ENCODE peak calls at places on chromosomes 3 and 15, in five cellular contexts. Z is A549, I is ovary, S is upper lobe of left lung, N is transverse colon. F is an unnamed sample.

GRCh38 chr15:92879949-92880725 is 20.0 kb upstream of the CHD2 start:
- DNase-seq in Z (no peak), N (no peak), I (no peak), S (no peak), F (no peak)

GRCh38 chr15:84905016-84905916 is 20.8 kb downstream of the SLC28A1 start:
- DNase-seq in Z (no peak), I (no peak), N (no peak), S (no peak), F (no peak)

GRCh38 chr15:45343258-45343860 is 35.0 kb downstream of the GATM start:
- DNase-seq in N (no peak), I (no peak), S (no peak), Z (no peak), F (no peak)

GRCh38 chr3:9600597-9600996 is 47.0 kb upstream of the LHFPL4 start:
- DNase-seq in I (peak), S (peak), Z (no peak), N (peak), F (no peak)

GRCh38 chr3:16179771-16180736 is 5.6 kb downstream of the GALNT15 start:
- DNase-seq in S (no peak), N (no peak), Z (no peak), I (no peak), F (no peak)

GRCh38 chr15:31254431-31255175 is 72.0 kb upstream of the KLF13 start:
- DNase-seq in Z (no peak), N (peak), S (no peak), I (no peak), F (no peak)

GRCh38 chr15:78065284-78065872 is 12.1 kb downstream of the TBC1D2B start:
- DNase-seq in S (peak), Z (no peak), I (peak), N (peak), F (peak)

GRCh38 chr15:100191161-100191560 is 150.6 kb downstream of the ADAMTS17 start:
- DNase-seq in Z (no peak), S (no peak), I (no peak), N (no peak), F (peak)

GRCh38 chr15:44738340-44738984 is 2.1 kb downstream of the TRIM69 start:
- DNase-seq in S (no peak), N (no peak), Z (peak), I (no peak), F (no peak)

GRCh38 chr3:65472501-65472900 is 566.2 kb downstream of the MAGI1 start:
- DNase-seq in Z (no peak), I (no peak), N (no peak), S (no peak), F (no peak)

GRCh38 chr3:8324727-8325126 is 176.9 kb upstream of the LMCD1 start:
- DNase-seq in Z (peak), S (no peak), N (peak), I (no peak), F (no peak)

GRCh38 chr3:29453278-29453961 is 172.5 kb downstream of the RBMS3 start:
- DNase-seq in N (peak), I (no peak), Z (no peak), S (no peak), F (no peak)

GRCh38 chr15:89665449-89666146 is 10.3 kb upstream of the KIF7 start:
- DNase-seq in N (peak), Z (peak), S (peak), I (peak), F (no peak)

GRCh38 chr3:21544076-21544462 is 206.9 kb downstream of the ZNF385D start:
- DNase-seq in I (no peak), Z (no peak), N (no peak), S (no peak), F (no peak)

GRCh38 chr3:47611577-47611976 is 32.9 kb upstream of the CSPG5 start:
- DNase-seq in N (no peak), I (no peak), S (no peak), Z (no peak), F (no peak)

GRCh38 chr15:45884289-45884688 is 249.5 kb downstream of the SQOR start:
- DNase-seq in N (no peak), S (no peak), I (no peak), Z (no peak), F (no peak)

GRCh38 chr15:27179789-27180188 is 208.8 kb downstream of the GABRG3 start:
- DNase-seq in Z (no peak), I (no peak), S (no peak), N (no peak), F (no peak)

GRCh38 chr3:14389133-14390115 is 13.0 kb upstream of the SLC6A6 start:
- DNase-seq in I (no peak), N (no peak), Z (no peak), S (no peak), F (no peak)
- TF ChIP-seq EP300 in I (no peak), N (no peak), Z (no peak), S (no peak), F (no peak)

GRCh38 chr3:147507638-147508286 is 98.6 kb downstream of the ZIC1 start:
- DNase-seq in N (no peak), S (no peak), I (no peak), Z (no peak), F (no peak)
- H3K27ac ChIP-seq in N (no peak), S (no peak), I (no peak), Z (no peak), F (peak)

DNA sequence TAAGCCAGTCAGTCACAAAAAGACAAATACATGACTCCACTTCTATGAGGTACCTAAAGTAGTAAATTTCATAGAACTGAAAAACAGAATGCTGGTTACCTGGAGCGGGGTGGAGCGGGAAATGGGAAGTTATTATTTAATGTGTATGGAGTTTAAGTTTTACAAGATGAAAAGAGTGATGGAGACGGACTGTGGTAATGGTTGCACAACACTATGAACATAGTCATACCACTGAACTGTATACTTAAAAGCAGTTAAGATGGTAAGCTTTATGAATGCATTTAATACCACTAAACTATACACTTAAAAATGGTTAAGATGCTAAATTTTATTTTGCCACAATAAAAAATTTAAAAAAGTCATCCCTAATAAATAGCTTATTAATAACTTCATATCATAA is 23.2 kb downstream of the SFMBT1 start:
- DNase-seq in S (no peak), N (no peak), I (no peak), Z (no peak), F (no peak)
- TF ChIP-seq POLR2A in S (no peak), N (no peak), I (no peak), Z (no peak), F (no peak)

GRCh38 chr15:68055224-68055705 is 1.1 kb downstream of the PIAS1 start:
- DNase-seq in I (no peak), N (peak), Z (no peak), S (peak), F (no peak)

GRCh38 chr15:68053997-68054657 is at the start of gene PIAS1:
- DNase-seq in Z (peak), N (peak), S (peak), I (peak), F (peak)

GRCh38 chr15:68053701-68053996 is 466 bp upstream of the PIAS1 start:
- DNase-seq in S (no peak), I (no peak), N (no peak), Z (no peak), F (no peak)

GRCh38 chr15:68056097-68056865 is 2.2 kb downstream of the PIAS1 start:
- DNase-seq in S (no peak), N (no peak), Z (no peak), I (no peak), F (no peak)

DNA sequence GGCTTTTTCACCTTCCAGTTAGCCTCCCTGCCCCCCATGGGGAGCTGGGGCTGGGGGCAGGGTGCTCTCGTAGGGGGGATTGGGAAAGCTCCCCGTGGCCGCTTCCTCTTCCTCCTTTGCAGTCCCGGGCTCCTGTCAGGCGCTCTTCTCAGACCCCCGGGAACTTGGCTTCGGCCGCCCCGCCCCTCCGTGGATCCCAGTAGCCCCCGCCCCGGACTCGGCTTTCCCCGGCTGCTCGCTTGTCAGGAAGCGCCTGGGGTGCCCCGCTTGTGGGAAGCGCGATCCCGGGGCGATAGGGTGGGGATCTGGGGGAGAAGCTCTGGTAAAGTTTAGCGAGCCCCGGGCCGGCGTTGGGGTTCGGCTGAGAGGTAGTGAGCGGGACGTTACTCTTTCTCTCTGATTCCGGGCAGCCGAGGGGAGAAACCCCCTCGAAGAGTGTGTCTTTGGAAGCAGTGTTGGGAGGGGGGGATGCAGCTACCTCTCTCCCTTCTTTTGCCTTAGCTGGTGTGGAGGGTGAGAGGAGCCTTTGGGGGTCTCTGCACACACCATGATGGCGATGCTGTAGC is 626 bp downstream of the PIAS1 start:
- DNase-seq in N (peak), S (peak), I (peak), Z (peak), F (peak)
- TF ChIP-seq EP300 in N (no peak), S (no peak), I (no peak), Z (no peak), F (no peak)

GRCh38 chr15:61917457-61917856 is 142.8 kb downstream of the VPS13C start:
- DNase-seq in N (no peak), Z (no peak), I (no peak), S (no peak), F (no peak)
- H3K27ac ChIP-seq in N (no peak), Z (no peak), I (no peak), S (no peak), F (no peak)

DNA sequence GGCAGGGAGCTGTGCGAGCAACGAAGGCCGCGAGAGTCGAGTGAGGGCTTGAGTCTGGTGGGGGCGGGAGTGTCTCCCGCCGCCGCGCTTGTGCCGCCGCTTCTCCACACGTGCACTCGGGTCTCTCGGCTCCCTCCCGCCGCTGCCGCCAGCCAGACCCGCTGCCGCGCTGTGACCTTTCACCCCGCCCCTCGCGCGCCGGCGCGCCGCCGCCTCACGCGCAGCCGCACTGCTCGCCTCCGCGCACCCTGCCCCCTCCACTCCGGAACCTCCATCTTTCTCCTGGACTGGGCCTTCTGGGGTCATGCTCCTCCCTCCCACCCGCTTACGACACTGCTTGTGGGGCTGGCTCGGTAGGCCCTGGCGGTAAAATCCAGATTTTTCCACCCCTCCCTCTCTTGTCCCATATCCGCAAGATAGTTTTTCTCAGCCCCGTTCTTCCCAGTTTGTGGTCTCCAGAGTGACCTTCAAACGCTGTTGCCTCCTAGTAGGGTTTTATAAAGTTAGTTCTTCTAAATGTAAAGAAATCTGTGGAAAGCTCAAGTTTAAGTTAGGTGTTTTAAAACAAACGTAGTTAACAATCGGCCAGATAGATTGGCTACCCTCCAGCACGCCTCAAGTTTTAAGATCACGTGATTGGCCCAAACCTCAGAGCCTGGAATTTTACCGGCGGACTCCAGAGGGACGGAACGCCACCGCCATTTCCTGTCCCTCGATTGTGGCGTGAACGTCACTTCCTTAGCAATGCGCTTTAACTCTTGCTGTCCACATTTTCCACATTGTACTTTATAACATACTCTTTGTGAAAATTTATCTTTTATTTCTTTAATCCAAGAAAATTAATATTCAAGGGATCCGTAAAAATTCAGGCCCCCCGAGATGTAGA is at the start of gene NAA50:
- DNase-seq in S (peak), Z (peak), I (peak), N (peak), F (peak)
- TF ChIP-seq POLR2A in S (peak), Z (peak), I (peak), N (peak), F (peak)

F was measured in suprapubic skin.